ENCODE peak calls at places on chromosomes 7 and 10, in four cellular contexts. E, G, C and L are unnamed samples.

GRCh38 chr10:89741126-89741762 is 39.9 kb downstream of the KIF20B start:
- DNase-seq in E (no peak), C (no peak), G (no peak), L (no peak)

GRCh38 chr10:128242641-128243040 is 116.4 kb upstream of the MKI67 start:
- DNase-seq in E (no peak), C (no peak), G (no peak), L (no peak)

GRCh38 chr10:17038627-17039026 is 91.0 kb downstream of the CUBN start:
- DNase-seq in G (no peak), E (no peak), C (no peak), L (no peak)

GRCh38 chr7:102898532-102898859 is 14.3 kb upstream of the LRRC17 start:
- DNase-seq in C (no peak), E (no peak), G (no peak), L (no peak)

GRCh38 chr7:115088938-115089337 is 167.0 kb downstream of the MDFIC start:
- DNase-seq in E (no peak), C (no peak), G (no peak), L (no peak)

GRCh38 chr10:124532106-124532641 is 70.6 kb downstream of the LHPP start:
- DNase-seq in G (no peak), E (no peak), C (peak; percentile 33), L (no peak)

GRCh38 chr7:26860361-26860760 is 4.0 kb downstream of the SKAP2 start:
- DNase-seq in E (no peak), G (no peak), C (no peak), L (no peak)

GRCh38 chr7:75815381-75816046 is 1.9 kb upstream of the CCL24 start:
- DNase-seq in E (no peak), C (no peak), G (no peak), L (no peak)

GRCh38 chr7:33673029-33673700 is 232.2 kb upstream of the BMPER start:
- DNase-seq in G (no peak), C (no peak), E (no peak), L (no peak)

GRCh38 chr7:70694357-70694908 is 437.5 kb upstream of the GALNT17 start:
- DNase-seq in E (peak; percentile 28), C (no peak), G (peak; percentile 58), L (peak; percentile 26)

GRCh38 chr7:98136423-98136822 is 29.8 kb downstream of the LMTK2 start:
- DNase-seq in C (no peak), E (no peak), G (no peak), L (no peak)

GRCh38 chr7:90320801-90321494 is at the start of gene FAM237B:
- DNase-seq in E (no peak), C (no peak), G (peak; percentile 39), L (peak; percentile 5)

GRCh38 chr10:103456074-103456660 is 2.5 kb downstream of the CALHM1 start:
- DNase-seq in C (no peak), E (no peak), G (no peak), L (no peak)

GRCh38 chr10:99331207-99331803 is 2.1 kb downstream of the CNNM1 start:
- DNase-seq in C (no peak), G (no peak), E (peak; percentile 22), L (peak; percentile 40)

GRCh38 chr7:122059516-122059915 is 84.5 kb downstream of the AASS start:
- DNase-seq in E (no peak), C (no peak), G (no peak), L (no peak)

GRCh38 chr10:61778137-61778536 is 115.4 kb downstream of the CABCOCO1 start:
- DNase-seq in G (no peak), E (no peak), C (no peak), L (no peak)

GRCh38 chr7:25656071-25656470 is 427.8 kb upstream of the NPVF start:
- DNase-seq in C (no peak), G (no peak), E (no peak), L (no peak)

GRCh38 chr10:50552771-50553535 is 70.8 kb downstream of the SGMS1 start:
- DNase-seq in E (peak; percentile 36), G (no peak), C (no peak), L (peak; percentile 28)

GRCh38 chr7:131949659-131950058 is 393.2 kb upstream of the PODXL start:
- DNase-seq in E (no peak), C (no peak), G (no peak), L (no peak)

GRCh38 chr7:1925973-1926907 is 256.2 kb downstream of the ELFN1 start:
- DNase-seq in G (no peak), C (no peak), E (no peak), L (no peak)

GRCh38 chr7:16411391-16411790 is 9.9 kb downstream of the CRPPA start:
- DNase-seq in E (peak; percentile 35), C (no peak), G (no peak), L (no peak)

GRCh38 chr7:92631830-92632487 is 41.8 kb upstream of the FAM133B start:
- DNase-seq in G (no peak), C (no peak), E (no peak), L (no peak)

GRCh38 chr10:132162590-132163277 is 24.0 kb upstream of the DPYSL4 start:
- DNase-seq in G (no peak), C (no peak), E (no peak), L (no peak)

GRCh38 chr10:73859441-73860049 is 14.8 kb downstream of the CAMK2G start:
- DNase-seq in G (no peak), C (no peak), E (no peak), L (no peak)

GRCh38 chr7:31687024-31687423 is at the start of gene PPP1R17:
- DNase-seq in C (no peak), E (no peak), G (peak; percentile 6), L (no peak)

GRCh38 chr10:49370326-49371100 is 25.4 kb downstream of the DRGX start:
- DNase-seq in G (no peak), C (no peak), E (no peak), L (no peak)

GRCh38 chr10:30233186-30233958 is 115.7 kb downstream of the MTPAP start:
- DNase-seq in G (no peak), C (no peak), E (peak; percentile 56), L (peak; percentile 10)

GRCh38 chr7:152663926-152664325 is 12.0 kb downstream of the XRCC2 start:
- DNase-seq in E (no peak), G (no peak), C (no peak), L (no peak)

GRCh38 chr7:4607321-4607729 is 74.8 kb upstream of the FOXK1 start:
- DNase-seq in G (no peak), E (no peak), C (no peak), L (no peak)

GRCh38 chr10:43274011-43274410 is 7.1 kb upstream of the RASGEF1A start:
- DNase-seq in E (no peak), G (no peak), C (no peak), L (no peak)

GRCh38 chr10:43273543-43273942 is 6.7 kb upstream of the RASGEF1A start:
- DNase-seq in G (no peak), C (no peak), E (no peak), L (no peak)

GRCh38 chr10:43282881-43283280 is 16.0 kb upstream of the RASGEF1A start:
- DNase-seq in G (no peak), E (no peak), C (no peak), L (no peak)

DNA sequence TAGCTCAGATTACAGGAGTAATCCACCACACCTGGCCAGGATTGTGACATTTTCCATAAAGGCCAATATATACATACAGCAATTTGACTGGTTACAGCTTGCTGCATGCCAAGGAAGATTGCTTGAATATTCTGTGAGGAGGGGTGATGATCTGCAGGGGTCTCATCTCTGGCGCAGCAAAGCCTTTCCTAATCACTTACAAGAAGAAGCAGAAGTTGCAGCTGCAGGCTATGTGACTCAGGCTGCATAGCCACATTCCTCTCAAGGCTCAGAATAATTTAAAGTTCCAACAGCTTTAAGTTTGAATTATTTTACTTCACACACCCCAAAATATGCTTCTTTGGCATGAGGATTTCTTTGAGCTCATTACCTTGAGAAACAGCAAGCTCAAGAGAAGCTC is 11.4 kb upstream of the RASGEF1A start:
- DNase-seq in C (no peak), G (no peak), E (no peak), L (no peak)
- H3K4ac ChIP-seq in C (no peak overlapping the region), G (no peak overlapping the region), E (no peak overlapping the region), L (no peak overlapping the region)

GRCh38 chr10:60747817-60748469 is 30.3 kb upstream of the CDK1 start:
- DNase-seq in C (no peak), E (no peak), G (no peak), L (no peak)
- H2BK15ac ChIP-seq in C (no peak overlapping the region), E (no peak overlapping the region), G (no peak overlapping the region), L (no peak overlapping the region)

DNA sequence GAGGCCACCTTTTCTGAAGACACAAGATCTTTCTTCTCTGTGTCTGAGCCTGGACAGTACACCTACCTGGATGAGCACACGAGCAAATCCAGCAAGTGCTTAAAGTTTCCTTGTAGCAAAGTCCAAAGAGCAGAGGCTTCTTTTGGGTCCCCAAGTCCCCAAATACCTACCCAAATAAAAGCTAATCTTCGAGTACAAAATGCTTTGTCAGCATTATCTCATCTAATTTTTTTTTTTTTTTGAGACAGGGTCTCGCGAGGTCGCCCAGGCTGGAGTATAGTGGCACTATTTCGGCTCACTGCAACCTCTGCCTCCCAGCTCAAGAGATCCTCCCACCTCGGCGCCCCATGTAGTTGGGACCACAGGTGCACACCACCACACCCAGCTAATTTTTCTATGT is 24.6 kb downstream of the MYOF start:
- DNase-seq in C (no peak), G (no peak), E (no peak), L (no peak)
- H3K4ac ChIP-seq in C (no peak overlapping the region), G (no peak overlapping the region), E (peak overlapping the region; percentile 79), L (no peak overlapping the region)

GRCh38 chr10:13706175-13706574 is 119.4 kb downstream of the PRPF18 start:
- DNase-seq in E (no peak), G (no peak), C (no peak), L (no peak)

GRCh38 chr10:13707156-13707881 is 120.6 kb downstream of the PRPF18 start:
- DNase-seq in E (peak; percentile 95), C (peak; percentile 62), G (peak; percentile 72), L (peak; percentile 90)

GRCh38 chr10:13705526-13706169 is 118.9 kb downstream of the PRPF18 start:
- DNase-seq in G (no peak), C (no peak), E (no peak), L (peak; percentile 24)

GRCh38 chr10:13704969-13705368 is 118.2 kb downstream of the PRPF18 start:
- DNase-seq in G (no peak), C (no peak), E (no peak), L (no peak)

DNA sequence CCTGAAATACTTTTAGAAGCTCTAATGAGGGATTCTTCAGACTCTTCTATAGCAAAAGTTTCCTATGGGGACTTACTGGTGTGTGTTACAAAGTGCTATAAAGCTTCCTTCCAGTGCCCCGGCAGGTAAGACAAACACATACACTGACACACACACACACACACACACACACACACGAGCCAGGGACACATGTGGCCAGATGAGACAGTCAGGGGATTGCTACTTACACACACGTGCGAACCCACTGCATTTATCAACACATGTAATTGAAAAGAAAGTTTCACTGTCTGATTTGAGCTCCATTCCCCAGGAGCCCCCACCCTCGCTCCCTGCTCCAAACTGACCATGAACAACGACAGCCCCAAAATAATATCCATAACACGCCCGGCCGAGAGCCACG is 119.8 kb downstream of the PRPF18 start:
- DNase-seq in E (no peak), C (no peak), G (no peak), L (peak; percentile 28)
- H2BK15ac ChIP-seq in E (peak overlapping the region; percentile 39), C (no peak overlapping the region), G (no peak overlapping the region), L (no peak overlapping the region)